ENCODE peak calls at places on chromosomes 2 and 18, in nine cellular contexts. E is heart left ventricle, L is ovary, Q is uterus, A is fibroblast of lung, I is tibial artery, T is psoas muscle, K is upper lobe of left lung, G is neural progenitor cell. F is an unnamed sample. For H3K4me1 and H3K9me3, the result is how much of the 10 kb centered on the place peaks cover.

GRCh38 chr2:10278029-10278762 is 24.5 kb upstream of the HPCAL1 start:
- DNase-seq in E (peak), L (peak), Q (peak), A (peak), I (peak), T (peak), K (no peak), G (no peak), F (peak)

GRCh38 chr2:28452534-28453081 is 43.3 kb upstream of the PLB1 start:
- DNase-seq in E (peak), L (peak), Q (peak), A (peak), I (peak), T (peak), K (peak), G (peak), F (peak)

GRCh38 chr2:96853321-96853720 is 4.5 kb downstream of the ANKRD39 start:
- DNase-seq in E (no peak), L (no peak), Q (no peak), A (no peak), I (no peak), T (peak), K (peak), G (no peak), F (no peak)

GRCh38 chr2:86249176-86249842 is 50.1 kb downstream of the MRPL35 start:
- DNase-seq in E (no peak), L (peak), Q (peak), A (peak), I (peak), T (no peak), K (no peak), G (no peak), F (no peak)

GRCh38 chr2:233974530-233975071 is 57.4 kb downstream of the TRPM8 start:
- DNase-seq in E (peak), L (no peak), Q (peak), A (peak), I (no peak), T (peak), K (no peak), G (no peak), F (no peak)

GRCh38 chr18:48839819-48840490 is 110.8 kb downstream of the SMAD7 start:
- DNase-seq in E (peak), L (no peak), Q (no peak), A (no peak), I (no peak), T (peak), K (no peak), G (no peak), F (peak)

GRCh38 chr18:12946549-12947354 is 1.1 kb upstream of the SEH1L start:
- DNase-seq in E (peak), L (peak), Q (peak), A (peak), I (no peak), T (no peak), K (no peak), G (peak), F (no peak)

GRCh38 chr2:96091711-96092579 is 24.4 kb downstream of the ADRA2B start:
- DNase-seq in E (no peak), L (no peak), Q (no peak), A (no peak), I (no peak), T (peak), K (no peak), G (no peak), F (peak)

GRCh38 chr2:170013802-170014551 is 164.0 kb upstream of the MYO3B start:
- DNase-seq in E (no peak), L (no peak), Q (no peak), A (no peak), I (no peak), T (no peak), K (no peak), G (peak), F (no peak)

GRCh38 chr2:70565039-70565731 is 11.6 kb upstream of the TGFA start:
- DNase-seq in E (no peak), L (no peak), Q (no peak), A (no peak), I (no peak), T (no peak), K (peak), G (peak), F (no peak)

GRCh38 chr2:120605231-120605935 is 130.3 kb upstream of the GLI2 start:
- DNase-seq in E (no peak), L (no peak), Q (no peak), A (no peak), I (no peak), T (no peak), K (no peak), G (no peak), F (peak)

GRCh38 chr2:44776924-44777480 is 164.5 kb upstream of the SIX3 start:
- DNase-seq in E (no peak), L (no peak), Q (no peak), A (no peak), I (no peak), T (no peak), K (no peak), G (no peak), F (no peak)

GRCh38 chr2:227865281-227865680 is 6.2 kb upstream of the DAW1 start:
- DNase-seq in E (no peak), L (no peak), Q (no peak), A (no peak), I (no peak), T (no peak), K (no peak), G (no peak), F (no peak)

GRCh38 chr2:241767464-241768250 is 9.0 kb upstream of the GAL3ST2 start:
- DNase-seq in E (no peak), L (peak), Q (no peak), A (no peak), I (no peak), T (no peak), K (peak), G (no peak), F (no peak)

GRCh38 chr2:157741819-157742484 is 113.3 kb upstream of the ACVR1C start:
- DNase-seq in E (no peak), L (no peak), Q (no peak), A (no peak), I (no peak), T (peak), K (no peak), G (no peak), F (no peak)

GRCh38 chr2:200321780-200322534 is 15.5 kb downstream of the SPATS2L start:
- DNase-seq in E (no peak), L (no peak), Q (no peak), A (no peak), I (no peak), T (no peak), K (no peak), G (no peak), F (no peak)

GRCh38 chr18:39661856-39662366 is 2096.3 kb upstream of the CELF4 start:
- DNase-seq in E (no peak), L (no peak), Q (no peak), A (no peak), I (no peak), T (no peak), K (no peak), G (no peak), F (no peak)

GRCh38 chr2:68253211-68254068 is 1.1 kb upstream of the PPP3R1 start:
- DNase-seq in E (no peak), L (no peak), Q (no peak), A (peak), I (no peak), T (no peak), K (no peak), G (peak), F (no peak)

GRCh38 chr2:81266106-81266505 is 961.6 kb upstream of the LRRTM1 start:
- DNase-seq in E (no peak), L (no peak), Q (no peak), A (peak), I (no peak), T (no peak), K (no peak), G (peak), F (no peak)

GRCh38 chr2:220198911-220199310 is 571.5 kb downstream of the SLC4A3 start:
- DNase-seq in E (no peak), L (no peak), Q (no peak), A (peak), I (peak), T (no peak), K (no peak), G (no peak), F (no peak)

GRCh38 chr2:227415538-227416424 is 28.0 kb upstream of the SCYGR1 start:
- DNase-seq in E (peak), L (no peak), Q (no peak), A (peak), I (peak), T (peak), K (no peak), G (no peak), F (peak)

GRCh38 chr2:137797630-137798029 is 166.6 kb upstream of the HNMT start:
- DNase-seq in E (no peak), L (no peak), Q (no peak), A (no peak), I (no peak), T (no peak), K (no peak), G (no peak), F (no peak)

GRCh38 chr2:206160807-206161179 is 1.1 kb downstream of the EEF1B2 start:
- DNase-seq in E (no peak), L (no peak), Q (no peak), A (no peak), I (no peak), T (no peak), K (no peak), G (no peak), F (no peak)

GRCh38 chr2:227163445-227163997 is 484 bp downstream of the COL4A4 start:
- DNase-seq in E (peak), L (no peak), Q (no peak), A (no peak), I (no peak), T (peak), K (peak), G (peak), F (no peak)

GRCh38 chr18:46343940-46344372 is 239.8 kb downstream of the HAUS1 start:
- DNase-seq in E (peak), L (no peak), Q (peak), A (no peak), I (peak), T (peak), K (no peak), G (no peak), F (peak)

GRCh38 chr2:72915076-72915906 is 2.0 kb upstream of the EMX1 start:
- DNase-seq in E (no peak), L (no peak), Q (no peak), A (no peak), I (no peak), T (no peak), K (no peak), G (peak), F (no peak)

GRCh38 chr2:96098900-96099590 is 17.3 kb downstream of the ADRA2B start:
- DNase-seq in E (peak), L (no peak), Q (peak), A (no peak), I (peak), T (peak), K (no peak), G (no peak), F (peak)

GRCh38 chr2:71506754-71507153 is 53.4 kb downstream of the DYSF start:
- DNase-seq in E (no peak), L (no peak), Q (no peak), A (no peak), I (no peak), T (no peak), K (no peak), G (no peak), F (no peak)

GRCh38 chr2:169693344-169693743 is 861 bp downstream of the CFAP210 start:
- DNase-seq in E (no peak), L (no peak), Q (no peak), A (no peak), I (no peak), T (no peak), K (no peak), G (no peak), F (no peak)

GRCh38 chr2:187982668-187983067 is 309.0 kb upstream of the GULP1 start:
- DNase-seq in E (peak), L (no peak), Q (no peak), A (peak), I (no peak), T (no peak), K (no peak), G (no peak), F (no peak)

GRCh38 chr2:187985195-187985594 is 306.5 kb upstream of the GULP1 start:
- DNase-seq in E (no peak), L (no peak), Q (no peak), A (no peak), I (no peak), T (no peak), K (no peak), G (no peak), F (no peak)

GRCh38 chr2:187986392-187987105 is 305.1 kb upstream of the GULP1 start:
- DNase-seq in E (no peak), L (no peak), Q (no peak), A (peak), I (no peak), T (no peak), K (no peak), G (no peak), F (no peak)

GRCh38 chr2:187988348-187988747 is 303.3 kb upstream of the GULP1 start:
- DNase-seq in E (no peak), L (no peak), Q (no peak), A (no peak), I (no peak), T (no peak), K (no peak), G (no peak), F (no peak)

GRCh38 chr2:187985923-187986322 is 305.8 kb upstream of the GULP1 start:
- DNase-seq in E (no peak), L (no peak), Q (no peak), A (peak), I (no peak), T (no peak), K (no peak), G (no peak), F (no peak)
- H3K4me1 ChIP-seq in E (under half), L (under half), Q (under half), A (under half), I (under half), T (under half), K (under half), G (under half), F (under half)

DNA sequence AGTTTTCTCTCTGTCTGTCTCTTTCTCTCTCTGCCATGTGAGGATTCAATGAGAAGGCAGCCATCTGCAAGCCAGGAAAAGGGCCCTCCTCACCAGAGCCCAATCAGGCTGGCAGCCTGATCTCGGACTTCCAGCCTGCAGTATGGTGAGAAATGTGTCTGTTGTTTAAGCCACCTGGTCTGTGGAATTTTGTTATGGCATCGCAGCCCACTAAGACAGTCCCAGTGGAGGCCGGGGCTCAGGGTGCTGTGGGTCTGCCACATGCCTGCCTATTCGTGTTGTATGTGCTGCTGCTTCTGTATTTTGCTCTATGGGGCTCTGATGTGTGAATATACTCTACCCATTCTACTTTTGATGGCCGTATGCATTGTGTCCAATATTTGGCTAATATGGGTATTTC is 139.0 kb upstream of the HS6ST1 start:
- DNase-seq in E (no peak), L (no peak), Q (no peak), A (no peak), I (peak), T (no peak), K (no peak), G (no peak), F (no peak)
- H3K9me3 ChIP-seq in E (under half), L (under half), Q (under half), A (under half), I (under half), T (under half), K (under half), G (under half), F (under half)

GRCh38 chr2:85132834-85133637 is at the start of gene TCF7L1:
- DNase-seq in E (peak), L (peak), Q (peak), A (peak), I (peak), T (peak), K (peak), G (peak), F (peak)
- TF ChIP-seq CTCF in E (peak), L (peak), Q (peak), A (peak), I (peak), T (peak), K (peak), G (peak), F (peak)

GRCh38 chr2:239292531-239292930 is 108.3 kb downstream of the HDAC4 start:
- DNase-seq in E (peak), L (no peak), Q (no peak), A (no peak), I (no peak), T (no peak), K (no peak), G (no peak), F (no peak)
- H3K4me1 ChIP-seq in E (under half), L (under half), Q (under half), A (under half), I (under half), T (half or more), K (under half), G (half or more), F (under half)

DNA sequence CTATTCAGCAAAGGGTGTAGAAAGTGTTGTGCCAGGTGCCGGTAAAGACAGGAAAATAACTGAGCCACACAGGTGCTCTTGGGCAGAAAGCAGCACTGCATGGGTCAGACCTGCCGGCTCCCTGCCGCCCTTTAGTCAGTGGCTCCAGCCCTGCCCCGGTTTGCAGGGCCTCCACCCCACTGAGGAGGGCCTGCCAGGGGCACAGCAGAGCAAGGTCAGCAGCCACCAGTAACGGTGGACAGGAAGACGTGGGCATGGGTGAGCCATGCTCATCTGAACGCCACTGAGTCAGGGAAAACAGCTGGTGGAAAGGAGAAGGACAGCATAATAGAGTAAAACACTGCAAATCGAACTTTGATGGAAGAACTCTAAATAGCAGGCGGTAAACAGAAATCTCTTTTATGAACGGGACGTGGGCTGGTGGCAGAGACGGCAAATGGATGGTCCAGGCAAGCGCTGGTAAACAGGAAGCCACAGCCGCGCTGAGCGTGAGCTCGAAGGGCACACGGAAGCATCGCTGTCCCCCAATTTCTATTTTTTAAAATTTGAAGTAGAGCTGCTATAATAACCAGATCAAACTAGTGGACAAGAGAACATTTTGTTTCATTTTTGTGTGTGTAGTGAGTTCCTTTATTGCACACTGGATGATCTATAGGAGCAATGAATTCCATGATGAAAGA is 141.8 kb upstream of the ALKAL2 start:
- DNase-seq in E (no peak), L (no peak), Q (no peak), A (no peak), I (no peak), T (no peak), K (no peak), G (no peak), F (no peak)
- H3K9me3 ChIP-seq in E (under half), L (under half), Q (under half), A (under half), I (under half), T (under half), K (under half), G (under half), F (under half)

DNA sequence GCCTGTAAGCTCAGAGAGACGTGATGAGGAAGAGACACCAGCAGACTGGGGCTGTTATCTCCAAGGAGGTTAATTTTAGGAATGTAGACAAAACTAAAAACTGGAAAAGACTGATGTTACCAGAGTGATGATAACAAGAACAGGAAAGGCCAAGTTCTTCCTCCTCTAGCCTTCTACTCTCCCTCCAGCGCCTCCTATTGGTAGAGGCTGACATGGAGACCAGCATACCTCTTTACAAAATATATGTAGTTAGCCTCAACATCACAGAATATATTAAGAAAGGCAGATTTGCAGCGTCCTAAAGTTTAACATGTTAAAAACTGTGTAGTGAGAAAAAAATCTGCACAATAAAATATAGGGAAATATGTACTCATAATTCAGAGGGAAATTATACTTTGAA is 66.0 kb downstream of the TCF4 start:
- DNase-seq in E (peak), L (no peak), Q (peak), A (no peak), I (peak), T (no peak), K (no peak), G (peak), F (no peak)
- TF ChIP-seq CTCF in E (no peak), L (no peak), Q (no peak), A (peak), I (no peak), T (peak), K (no peak), G (peak), F (no peak)

DNA sequence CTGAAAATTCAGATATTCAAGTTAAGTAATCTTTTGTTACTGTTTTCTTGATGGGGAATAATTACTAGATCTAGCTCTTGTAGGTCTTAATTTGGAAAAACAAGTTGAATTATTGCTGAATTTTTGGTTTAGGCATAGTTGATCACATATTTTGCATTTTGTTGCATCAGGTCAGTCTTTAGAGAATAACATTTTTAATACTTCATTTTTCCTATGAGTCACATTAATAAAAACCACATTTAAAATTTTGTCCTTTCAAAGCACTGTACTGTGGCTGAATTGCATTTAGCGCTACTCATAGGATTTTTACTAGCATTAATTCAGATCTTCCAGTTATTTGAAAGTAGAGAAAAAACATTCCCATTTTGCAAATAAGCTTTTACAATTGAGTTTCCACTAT is 23.2 kb downstream of the MAP4K4 start:
- DNase-seq in E (no peak), L (no peak), Q (no peak), A (peak), I (no peak), T (no peak), K (no peak), G (no peak), F (no peak)
- H3K4me1 ChIP-seq in E (under half), L (under half), Q (under half), A (under half), I (half or more), T (under half), K (under half), G (under half), F (half or more)

DNA sequence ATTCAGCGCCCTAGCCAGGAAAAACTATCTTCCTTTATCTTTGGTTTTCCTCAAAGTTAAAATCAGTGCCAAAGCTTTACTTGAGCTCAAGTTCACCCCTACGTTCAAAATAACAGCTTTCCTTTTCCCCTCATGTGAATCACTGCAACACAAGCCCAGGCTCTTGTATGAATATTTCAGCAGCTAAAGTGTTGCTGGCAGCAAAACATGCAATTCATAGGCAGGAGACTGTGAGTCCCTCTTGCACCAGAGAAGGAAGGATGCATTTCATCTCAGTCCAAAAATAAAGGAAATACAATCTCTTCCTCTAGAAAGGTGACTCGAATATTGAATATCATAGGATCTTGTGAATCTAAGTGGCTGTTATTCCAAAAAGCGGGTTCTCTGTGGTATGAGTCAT is 461.3 kb upstream of the SOX11 start:
- DNase-seq in E (no peak), L (no peak), Q (no peak), A (no peak), I (no peak), T (no peak), K (no peak), G (no peak), F (no peak)
- H3K9me3 ChIP-seq in E (under half), L (under half), Q (under half), A (under half), I (under half), T (under half), K (under half), G (under half), F (under half)

GRCh38 chr18:78305789-78306188 is 673.8 kb upstream of the SALL3 start:
- DNase-seq in E (no peak), L (no peak), Q (no peak), A (no peak), I (no peak), T (no peak), K (no peak), G (no peak), F (no peak)
- TF ChIP-seq CTCF in E (no peak), L (no peak), Q (no peak), A (no peak), I (no peak), T (no peak), K (no peak), G (no peak), F (no peak)

GRCh38 chr2:42828487-42829416 is 36.4 kb upstream of the HAAO start:
- DNase-seq in E (peak), L (peak), Q (peak), A (peak), I (peak), T (peak), K (peak), G (peak), F (peak)
- H3K4me1 ChIP-seq in E (under half), L (under half), Q (under half), A (under half), I (under half), T (under half), K (under half), G (under half), F (under half)